ENCODE peak calls at places on chromosomes 11 and 22, in eight cellular contexts. One of them, this sample, is unnamed.

GRCh38 chr11:125968363-125968762 is 22.5 kb downstream of the VSIG10L2 start:
- DNase-seq in dorsolateral prefrontal cortex: no peak
- DNase-seq in activated T-cell treated with anti-CD3 and anti-CD28 coated beads for 1 hour: no peak
- DNase-seq in fibroblast of lung: peak; percentile 26
- DNase-seq in naive thymus-derived CD4-positive, alpha-beta T cell: no peak
- DNase-seq in GM23248: no peak
- DNase-seq in NCI-H1105: no peak
- DNase-seq in fibroblast of the aortic adventitia: no peak
- DNase-seq in this sample: no peak

GRCh38 chr22:49303781-49304461 is 523.8 kb downstream of the BRD1 start:
- DNase-seq in dorsolateral prefrontal cortex: peak; percentile 19
- DNase-seq in GM23248: no peak
- DNase-seq in fibroblast of lung: no peak
- DNase-seq in activated T-cell treated with anti-CD3 and anti-CD28 coated beads for 1 hour: no peak
- DNase-seq in NCI-H1105: no peak
- DNase-seq in fibroblast of the aortic adventitia: no peak
- DNase-seq in naive thymus-derived CD4-positive, alpha-beta T cell: no peak
- DNase-seq in this sample: no peak

GRCh38 chr11:112118176-112118575 is 31.5 kb downstream of the SDHD start:
- DNase-seq in fibroblast of lung: no peak
- DNase-seq in naive thymus-derived CD4-positive, alpha-beta T cell: no peak
- DNase-seq in dorsolateral prefrontal cortex: no peak
- DNase-seq in fibroblast of the aortic adventitia: no peak
- DNase-seq in NCI-H1105: no peak
- DNase-seq in GM23248: no peak
- DNase-seq in activated T-cell treated with anti-CD3 and anti-CD28 coated beads for 1 hour: no peak
- DNase-seq in this sample: no peak

GRCh38 chr22:30444632-30445437 is 19.3 kb downstream of the MTFP1 start:
- DNase-seq in activated T-cell treated with anti-CD3 and anti-CD28 coated beads for 1 hour: no peak
- DNase-seq in fibroblast of lung: peak; percentile 59
- DNase-seq in NCI-H1105: peak; percentile 52
- DNase-seq in dorsolateral prefrontal cortex: peak; percentile 62
- DNase-seq in fibroblast of the aortic adventitia: peak; percentile 58
- DNase-seq in GM23248: peak; percentile 74
- DNase-seq in naive thymus-derived CD4-positive, alpha-beta T cell: peak; percentile 61
- DNase-seq in this sample: peak; percentile 73

GRCh38 chr11:12287374-12288211 is 89.8 kb upstream of the PARVA start:
- DNase-seq in fibroblast of the aortic adventitia: peak; percentile 99
- DNase-seq in naive thymus-derived CD4-positive, alpha-beta T cell: peak; percentile 17
- DNase-seq in NCI-H1105: peak; percentile 30
- DNase-seq in dorsolateral prefrontal cortex: no peak
- DNase-seq in fibroblast of lung: peak; percentile 96
- DNase-seq in GM23248: peak; percentile 99
- DNase-seq in activated T-cell treated with anti-CD3 and anti-CD28 coated beads for 1 hour: no peak
- DNase-seq in this sample: peak; percentile 69

GRCh38 chr11:75337195-75337654 is 14.2 kb downstream of the ARRB1 start:
- DNase-seq in fibroblast of the aortic adventitia: peak; percentile 57
- DNase-seq in fibroblast of lung: no peak
- DNase-seq in naive thymus-derived CD4-positive, alpha-beta T cell: no peak
- DNase-seq in activated T-cell treated with anti-CD3 and anti-CD28 coated beads for 1 hour: no peak
- DNase-seq in dorsolateral prefrontal cortex: no peak
- DNase-seq in NCI-H1105: no peak
- DNase-seq in GM23248: peak; percentile 74
- DNase-seq in this sample: no peak

GRCh38 chr22:19704355-19705015 is 9.8 kb upstream of the SEPTIN5 start:
- DNase-seq in naive thymus-derived CD4-positive, alpha-beta T cell: no peak
- DNase-seq in GM23248: no peak
- DNase-seq in NCI-H1105: no peak
- DNase-seq in dorsolateral prefrontal cortex: no peak
- DNase-seq in fibroblast of lung: no peak
- DNase-seq in fibroblast of the aortic adventitia: no peak
- DNase-seq in activated T-cell treated with anti-CD3 and anti-CD28 coated beads for 1 hour: no peak
- DNase-seq in this sample: no peak

GRCh38 chr11:77752518-77752917 is 68.0 kb downstream of the RSF1 start:
- DNase-seq in activated T-cell treated with anti-CD3 and anti-CD28 coated beads for 1 hour: no peak
- DNase-seq in NCI-H1105: no peak
- DNase-seq in dorsolateral prefrontal cortex: no peak
- DNase-seq in fibroblast of lung: peak; percentile 5
- DNase-seq in fibroblast of the aortic adventitia: peak; percentile 13
- DNase-seq in naive thymus-derived CD4-positive, alpha-beta T cell: no peak
- DNase-seq in GM23248: peak; percentile 50
- DNase-seq in this sample: no peak

GRCh38 chr11:43789700-43790443 is 90.8 kb upstream of the ALKBH3 start:
- DNase-seq in fibroblast of lung: peak; percentile 55
- DNase-seq in fibroblast of the aortic adventitia: peak; percentile 77
- DNase-seq in activated T-cell treated with anti-CD3 and anti-CD28 coated beads for 1 hour: no peak
- DNase-seq in GM23248: peak; percentile 79
- DNase-seq in naive thymus-derived CD4-positive, alpha-beta T cell: no peak
- DNase-seq in dorsolateral prefrontal cortex: no peak
- DNase-seq in NCI-H1105: no peak
- DNase-seq in this sample: no peak

GRCh38 chr11:10349806-10350205 is 44.9 kb downstream of the ADM start:
- DNase-seq in naive thymus-derived CD4-positive, alpha-beta T cell: no peak
- DNase-seq in NCI-H1105: no peak
- DNase-seq in GM23248: no peak
- DNase-seq in activated T-cell treated with anti-CD3 and anti-CD28 coated beads for 1 hour: no peak
- DNase-seq in fibroblast of the aortic adventitia: no peak
- DNase-seq in dorsolateral prefrontal cortex: no peak
- DNase-seq in fibroblast of lung: no peak
- DNase-seq in this sample: no peak

GRCh38 chr11:74870485-74870884 is 78.4 kb downstream of the XRRA1 start:
- DNase-seq in naive thymus-derived CD4-positive, alpha-beta T cell: no peak
- DNase-seq in dorsolateral prefrontal cortex: no peak
- DNase-seq in fibroblast of lung: peak; percentile 73
- DNase-seq in GM23248: peak; percentile 61
- DNase-seq in activated T-cell treated with anti-CD3 and anti-CD28 coated beads for 1 hour: no peak
- DNase-seq in NCI-H1105: no peak
- DNase-seq in fibroblast of the aortic adventitia: peak; percentile 64
- DNase-seq in this sample: no peak

GRCh38 chr22:37282385-37282677 is at the start of gene CYTH4:
- DNase-seq in GM23248: no peak
- DNase-seq in fibroblast of lung: no peak
- DNase-seq in NCI-H1105: no peak
- DNase-seq in fibroblast of the aortic adventitia: no peak
- DNase-seq in activated T-cell treated with anti-CD3 and anti-CD28 coated beads for 1 hour: peak; percentile 71
- DNase-seq in naive thymus-derived CD4-positive, alpha-beta T cell: peak; percentile 74
- DNase-seq in dorsolateral prefrontal cortex: no peak
- DNase-seq in this sample: no peak

GRCh38 chr11:76610871-76611475 is 59.6 kb downstream of the LRRC32 start:
- DNase-seq in GM23248: no peak
- DNase-seq in activated T-cell treated with anti-CD3 and anti-CD28 coated beads for 1 hour: no peak
- DNase-seq in naive thymus-derived CD4-positive, alpha-beta T cell: peak; percentile 16
- DNase-seq in NCI-H1105: peak; percentile 77
- DNase-seq in dorsolateral prefrontal cortex: no peak
- DNase-seq in fibroblast of the aortic adventitia: no peak
- DNase-seq in fibroblast of lung: no peak
- DNase-seq in this sample: peak; percentile 33